ENCODE peak calls at places on chromosomes 6 and 20, in six cellular contexts. H is heart left ventricle, V is sigmoid colon, G is adrenal gland, F is endothelial cell of umbilical vein, Q is uterus. L is an unnamed sample.
A peak's percentile ranks its signal among the peaks of the same experiment; 100 is the strongest.

GRCh38 chr6:160678230-160678629 is 14.2 kb upstream of the LPA start:
- DNase-seq in H (no peak), V (no peak), G (no peak), F (no peak), Q (no peak), L (no peak)

GRCh38 chr6:128807577-128807976 is 75.4 kb upstream of the LAMA2 start:
- DNase-seq in H (no peak), V (no peak), G (no peak), F (peak; percentile 62), Q (no peak), L (no peak)

GRCh38 chr6:142902636-142903053 is 42.3 kb downstream of the HIVEP2 start:
- DNase-seq in H (peak; percentile 61), V (peak; percentile 71), G (peak; percentile 29), F (peak; percentile 80), Q (no peak), L (no peak)

GRCh38 chr6:143986463-143986862 is 21.6 kb downstream of the PLAGL1 start:
- DNase-seq in H (no peak), V (no peak), G (no peak), F (no peak), Q (no peak), L (no peak)

GRCh38 chr20:59258103-59258705 is 42.2 kb upstream of the EDN3 start:
- DNase-seq in H (no peak), V (no peak), G (no peak), F (no peak), Q (no peak), L (no peak)

GRCh38 chr6:167787896-167788530 is 38.7 kb upstream of the AFDN start:
- DNase-seq in H (no peak), V (peak; percentile 46), G (no peak), F (no peak), Q (no peak), L (no peak)

GRCh38 chr6:159874475-159874874 is 16.3 kb upstream of the MAS1 start:
- DNase-seq in H (peak; percentile 60), V (no peak), G (peak; percentile 31), F (no peak), Q (peak; percentile 50), L (no peak)

GRCh38 chr6:130928158-130928917 is 101.1 kb downstream of the SMLR1 start:
- DNase-seq in H (no peak), V (no peak), G (no peak), F (no peak), Q (no peak), L (no peak)

GRCh38 chr6:145067430-145067829 is 667.9 kb downstream of the EPM2A start:
- DNase-seq in H (no peak), V (no peak), G (no peak), F (no peak), Q (no peak), L (no peak)

GRCh38 chr6:146345582-146345981 is 198.1 kb upstream of the RAB32 start:
- DNase-seq in H (no peak), V (no peak), G (no peak), F (no peak), Q (no peak), L (no peak)

GRCh38 chr20:57391439-57392129 is 388 bp downstream of the RBM38 start:
- DNase-seq in H (no peak), V (peak; percentile 71), G (peak; percentile 32), F (no peak), Q (no peak), L (no peak)

GRCh38 chr20:10536531-10536930 is 101.4 kb downstream of the SLX4IP start:
- DNase-seq in H (no peak), V (no peak), G (no peak), F (peak; percentile 41), Q (no peak), L (no peak)

GRCh38 chr6:166826264-166826663 is 130.1 kb downstream of the RNASET2 start:
- DNase-seq in H (no peak), V (no peak), G (no peak), F (no peak), Q (no peak), L (no peak)

GRCh38 chr6:106825156-106825555 is 149.4 kb downstream of the CD24 start:
- DNase-seq in H (no peak), V (no peak), G (no peak), F (no peak), Q (no peak), L (no peak)

GRCh38 chr20:23286346-23286745 is 64.2 kb upstream of the NXT1 start:
- DNase-seq in H (no peak), V (peak; percentile 44), G (no peak), F (no peak), Q (no peak), L (no peak)

GRCh38 chr6:12312736-12313135 is 22.6 kb downstream of the EDN1 start:
- DNase-seq in H (no peak), V (no peak), G (no peak), F (no peak), Q (no peak), L (no peak)

GRCh38 chr20:14790771-14791517 is 453.5 kb upstream of the FLRT3 start:
- DNase-seq in H (no peak), V (no peak), G (no peak), F (no peak), Q (no peak), L (no peak)

GRCh38 chr20:6944292-6944691 is 176.8 kb downstream of the BMP2 start:
- DNase-seq in H (no peak), V (no peak), G (no peak), F (no peak), Q (no peak), L (no peak)

GRCh38 chr20:61414455-61414991 is 162.5 kb downstream of the CDH4 start:
- DNase-seq in H (no peak), V (no peak), G (no peak), F (no peak), Q (no peak), L (no peak)

GRCh38 chr6:142696689-142697088 is 248.3 kb downstream of the HIVEP2 start:
- DNase-seq in H (no peak), V (no peak), G (no peak), F (no peak), Q (peak; percentile 56), L (no peak)

GRCh38 chr6:41022294-41022693 is 16.7 kb downstream of the UNC5CL start:
- DNase-seq in H (no peak), V (no peak), G (no peak), F (peak; percentile 51), Q (no peak), L (no peak)

GRCh38 chr6:35161776-35162607 is 20.9 kb upstream of the TCP11 start:
- DNase-seq in H (no peak), V (no peak), G (peak; percentile 46), F (peak; percentile 41), Q (no peak), L (no peak)

GRCh38 chr6:112502348-112503130 is 155.4 kb downstream of the RFPL4B start:
- DNase-seq in H (no peak), V (no peak), G (no peak), F (peak; percentile 34), Q (no peak), L (no peak)

GRCh38 chr20:32382102-32382950 is 24.2 kb downstream of the ASXL1 start:
- DNase-seq in H (no peak), V (no peak), G (no peak), F (no peak), Q (no peak), L (no peak)

GRCh38 chr20:38799248-38799647 is 6.2 kb upstream of the PPP1R16B start:
- DNase-seq in H (peak; percentile 57), V (no peak), G (peak; percentile 28), F (peak; percentile 90), Q (no peak), L (no peak)

DNA sequence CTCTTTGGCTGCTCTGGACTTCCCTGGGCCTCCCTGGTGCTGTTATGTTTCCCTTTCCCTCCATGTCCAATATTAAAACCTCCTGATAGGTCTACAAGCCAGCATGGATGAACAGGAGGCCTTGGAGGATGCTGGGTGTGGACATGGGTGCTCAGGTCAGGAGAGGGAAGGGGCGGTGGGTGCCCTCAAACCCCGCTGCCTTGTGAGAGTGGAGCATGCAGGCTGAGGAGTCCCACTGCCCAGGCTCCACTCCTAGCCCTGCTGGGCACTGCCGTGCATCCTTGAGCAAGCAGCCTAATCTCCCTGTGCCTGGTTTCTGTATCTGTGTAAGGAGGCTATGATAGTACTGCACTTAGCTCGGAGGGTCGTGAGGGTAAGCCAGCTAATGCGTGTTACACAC is 18.4 kb upstream of the CCDC167 start:
- DNase-seq in H (no peak), V (no peak), G (no peak), F (no peak), Q (no peak), L (no peak)
- H3K4me3 ChIP-seq in H (no peak overlapping the region), V (no peak overlapping the region), G (no peak overlapping the region), F (no peak overlapping the region), Q (no peak overlapping the region), L (no peak overlapping the region)

DNA sequence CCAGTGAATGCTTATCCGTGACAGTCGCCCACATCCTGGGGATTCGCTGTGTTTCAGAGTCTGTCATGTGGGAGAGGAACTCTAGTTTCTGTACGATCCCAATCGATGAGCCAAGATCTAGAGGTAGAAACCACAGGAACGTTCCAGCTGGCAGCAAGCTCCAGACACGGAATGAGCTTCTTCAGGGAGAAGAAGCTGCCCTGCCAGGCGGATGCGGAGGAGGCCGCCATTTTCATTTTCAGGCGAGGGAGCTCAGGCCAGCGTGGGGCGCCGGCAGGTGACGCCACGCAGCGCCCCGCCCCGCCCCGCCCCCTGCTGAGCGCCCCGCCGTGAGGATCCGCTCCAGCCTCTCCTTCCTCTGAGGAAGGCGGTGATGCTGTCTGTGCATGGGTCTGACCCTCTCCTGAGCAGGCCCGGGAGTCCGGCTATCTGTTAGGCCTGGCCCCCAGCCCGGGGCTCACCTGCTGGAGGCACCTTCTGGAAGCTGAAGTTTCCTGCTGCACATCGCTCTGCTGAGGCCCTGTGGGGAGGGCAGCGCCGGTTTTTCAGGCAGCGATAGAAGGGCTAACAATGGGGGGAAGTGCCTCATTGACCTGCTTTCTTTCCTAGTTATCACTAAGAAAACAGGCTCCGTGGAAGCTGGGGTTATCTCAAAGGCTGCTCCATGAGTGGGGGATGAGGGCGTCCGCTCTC is 147.5 kb downstream of the ERMARD start:
- DNase-seq in H (peak; percentile 29), V (peak; percentile 61), G (peak; percentile 23), F (peak; percentile 92), Q (no peak), L (no peak)
- TF ChIP-seq POLR2A in H (no peak), V (no peak), G (no peak), F (no peak), Q (no peak), L (no peak)

GRCh38 chr20:50417484-50418235 is 92.5 kb upstream of the PTPN1 start:
- DNase-seq in H (no peak), V (no peak), G (no peak), F (no peak), Q (no peak), L (no peak)
- H3K27ac ChIP-seq in H (peak overlapping the region; percentile 96), V (peak overlapping the region; percentile 100), G (peak overlapping the region; percentile 96), F (no peak overlapping the region), Q (peak overlapping the region; percentile 100), L (peak overlapping the region; percentile 98)

DNA sequence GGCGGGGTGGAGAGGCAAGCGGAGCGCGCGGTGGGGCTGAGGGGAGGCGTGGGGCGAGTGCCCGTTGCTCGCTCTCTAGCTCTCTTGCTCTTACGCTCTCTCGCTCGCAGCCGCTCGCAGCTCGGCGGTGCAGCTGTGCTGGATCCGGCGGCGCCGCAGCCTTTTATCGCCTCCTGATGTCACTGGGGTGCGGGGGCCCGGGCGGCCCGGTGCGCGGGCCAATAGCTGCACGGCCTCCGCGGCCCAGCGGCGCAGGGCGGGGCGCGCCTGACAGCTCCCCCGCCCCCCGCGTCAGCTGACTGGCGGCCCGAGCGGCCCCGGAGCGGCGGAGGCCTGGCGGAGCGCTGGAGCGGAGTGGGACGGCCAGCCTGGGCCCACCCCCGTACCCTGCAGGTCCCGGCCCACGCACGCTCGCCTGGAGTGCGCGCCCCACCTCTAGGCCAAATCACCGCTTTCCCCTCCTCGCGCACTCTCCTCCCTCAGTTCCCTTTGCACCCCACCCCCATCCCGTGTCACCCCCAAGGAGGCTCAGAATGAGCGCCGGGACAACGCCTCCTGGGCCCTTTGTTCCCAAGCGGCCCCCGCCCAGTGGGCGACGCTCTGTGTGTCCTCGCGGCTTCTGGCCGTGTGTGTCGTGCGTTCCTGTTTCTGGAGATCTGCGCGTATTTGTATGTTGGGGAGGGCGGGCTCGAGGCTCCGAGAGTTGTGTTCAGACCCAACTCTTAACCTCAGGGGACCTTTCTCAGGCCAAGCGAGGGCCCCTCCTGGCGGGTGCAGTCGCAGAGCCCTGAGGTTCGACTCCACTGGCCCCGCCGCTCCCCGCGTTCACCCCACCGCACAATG is at the start of gene MAFB:
- DNase-seq in H (peak; percentile 94), V (peak; percentile 96), G (peak; percentile 96), F (peak; percentile 95), Q (peak; percentile 93), L (peak; percentile 94)
- H3K4me3 ChIP-seq in H (peak within 1 kb of the TSS; percentile 61), V (peak within 1 kb of the TSS; percentile 62), G (peak within 1 kb of the TSS; percentile 48), F (peak within 1 kb of the TSS; percentile 24), Q (peak within 1 kb of the TSS; percentile 56), L (peak within 1 kb of the TSS; percentile 54)